ENCODE peak calls at places on chromosomes 1 and 21, in eight cellular contexts. One of them, this sample, is unnamed.

GRCh38 chr1:43534256-43534655 is 3.6 kb downstream of the PTPRF start:
- DNase-seq in kidney epithelial cell: no peak
- DNase-seq in bronchial epithelial cell: no peak
- DNase-seq in progenitor cell of endocrine pancreas: no peak
- DNase-seq in endothelial cell: no peak
- DNase-seq in adrenal gland: no peak
- DNase-seq in activated B cell treated with CpG ODN at 0.5 μM for 24 hours: no peak
- DNase-seq in left ventricle myocardium inferior: no peak
- DNase-seq in this sample: no peak

GRCh38 chr1:13583592-13583963 is at the start of gene PDPN:
- DNase-seq in endothelial cell: peak; percentile 47
- DNase-seq in bronchial epithelial cell: peak; percentile 20
- DNase-seq in activated B cell treated with CpG ODN at 0.5 μM for 24 hours: no peak
- DNase-seq in adrenal gland: no peak
- DNase-seq in kidney epithelial cell: no peak
- DNase-seq in progenitor cell of endocrine pancreas: peak; percentile 37
- DNase-seq in left ventricle myocardium inferior: peak; percentile 43
- DNase-seq in this sample: no peak

GRCh38 chr1:100452641-100453040 is 85.3 kb upstream of the GPR88 start:
- DNase-seq in adrenal gland: no peak
- DNase-seq in progenitor cell of endocrine pancreas: no peak
- DNase-seq in activated B cell treated with CpG ODN at 0.5 μM for 24 hours: no peak
- DNase-seq in left ventricle myocardium inferior: no peak
- DNase-seq in kidney epithelial cell: no peak
- DNase-seq in bronchial epithelial cell: peak; percentile 59
- DNase-seq in endothelial cell: no peak
- DNase-seq in this sample: no peak

GRCh38 chr1:46173361-46173856 is 1.5 kb upstream of the TSPAN1 start:
- DNase-seq in left ventricle myocardium inferior: no peak
- DNase-seq in kidney epithelial cell: no peak
- DNase-seq in progenitor cell of endocrine pancreas: no peak
- DNase-seq in bronchial epithelial cell: no peak
- DNase-seq in endothelial cell: no peak
- DNase-seq in activated B cell treated with CpG ODN at 0.5 μM for 24 hours: no peak
- DNase-seq in adrenal gland: no peak
- DNase-seq in this sample: no peak

GRCh38 chr1:118788372-118788955 is 199.7 kb downstream of the TBX15 start:
- DNase-seq in endothelial cell: no peak
- DNase-seq in left ventricle myocardium inferior: no peak
- DNase-seq in progenitor cell of endocrine pancreas: no peak
- DNase-seq in kidney epithelial cell: peak; percentile 83
- DNase-seq in activated B cell treated with CpG ODN at 0.5 μM for 24 hours: no peak
- DNase-seq in adrenal gland: no peak
- DNase-seq in bronchial epithelial cell: peak; percentile 64
- DNase-seq in this sample: no peak

GRCh38 chr21:33374874-33375644 is 28.2 kb upstream of the IFNGR2 start:
- DNase-seq in activated B cell treated with CpG ODN at 0.5 μM for 24 hours: no peak
- DNase-seq in kidney epithelial cell: no peak
- DNase-seq in progenitor cell of endocrine pancreas: no peak
- DNase-seq in adrenal gland: no peak
- DNase-seq in endothelial cell: no peak
- DNase-seq in bronchial epithelial cell: no peak
- DNase-seq in left ventricle myocardium inferior: no peak
- DNase-seq in this sample: no peak

GRCh38 chr1:186829679-186830587 is 1.2 kb downstream of the PLA2G4A start:
- DNase-seq in left ventricle myocardium inferior: no peak
- DNase-seq in activated B cell treated with CpG ODN at 0.5 μM for 24 hours: no peak
- DNase-seq in endothelial cell: no peak
- DNase-seq in adrenal gland: no peak
- DNase-seq in kidney epithelial cell: no peak
- DNase-seq in progenitor cell of endocrine pancreas: no peak
- DNase-seq in bronchial epithelial cell: no peak
- DNase-seq in this sample: no peak

GRCh38 chr1:214993419-214993818 is 89.1 kb upstream of the KCNK2 start:
- DNase-seq in bronchial epithelial cell: peak; percentile 63
- DNase-seq in kidney epithelial cell: no peak
- DNase-seq in left ventricle myocardium inferior: no peak
- DNase-seq in progenitor cell of endocrine pancreas: no peak
- DNase-seq in endothelial cell: no peak
- DNase-seq in activated B cell treated with CpG ODN at 0.5 μM for 24 hours: no peak
- DNase-seq in adrenal gland: no peak
- DNase-seq in this sample: no peak

DNA sequence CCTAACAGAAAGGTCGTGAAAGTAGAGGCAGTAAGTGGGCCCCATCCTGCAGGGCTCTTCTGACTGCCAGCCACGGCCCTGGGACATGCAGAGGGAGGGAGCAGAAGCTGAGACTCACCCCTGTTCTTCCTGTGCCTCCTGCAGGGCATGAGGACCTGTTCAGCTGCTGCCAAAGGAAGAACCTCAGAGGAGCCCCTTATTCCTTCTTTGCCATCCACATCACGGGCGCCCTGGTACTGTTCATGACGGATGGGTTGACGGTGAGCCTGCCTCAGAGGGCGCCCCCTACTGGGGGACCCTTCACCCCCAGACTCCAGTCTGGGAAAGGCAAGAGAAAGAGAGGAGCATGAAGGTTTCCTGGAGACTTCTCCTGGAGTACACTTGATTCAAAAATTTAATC is 47.1 kb downstream of the ELK4 start:
- DNase-seq in left ventricle myocardium inferior: no peak
- DNase-seq in adrenal gland: peak; percentile 9
- DNase-seq in progenitor cell of endocrine pancreas: no peak
- DNase-seq in activated B cell treated with CpG ODN at 0.5 μM for 24 hours: no peak
- DNase-seq in endothelial cell: no peak
- DNase-seq in kidney epithelial cell: no peak
- DNase-seq in bronchial epithelial cell: no peak
- DNase-seq in this sample: no peak
- TF ChIP-seq CTCF in left ventricle myocardium inferior: peak; percentile 29
- TF ChIP-seq CTCF in adrenal gland: no peak
- TF ChIP-seq CTCF in progenitor cell of endocrine pancreas: peak; percentile 46
- TF ChIP-seq CTCF in activated B cell treated with CpG ODN at 0.5 μM for 24 hours: no peak
- TF ChIP-seq CTCF in endothelial cell: peak; percentile 45
- TF ChIP-seq CTCF in kidney epithelial cell: peak; percentile 47
- TF ChIP-seq CTCF in bronchial epithelial cell: peak; percentile 41
- TF ChIP-seq CTCF in this sample: no peak

GRCh38 chr21:42233067-42233981 is 14.4 kb downstream of the ABCG1 start:
- DNase-seq in endothelial cell: peak; percentile 53
- DNase-seq in left ventricle myocardium inferior: peak; percentile 84
- DNase-seq in kidney epithelial cell: no peak
- DNase-seq in bronchial epithelial cell: peak; percentile 66
- DNase-seq in activated B cell treated with CpG ODN at 0.5 μM for 24 hours: peak; percentile 44
- DNase-seq in adrenal gland: peak; percentile 87
- DNase-seq in progenitor cell of endocrine pancreas: no peak
- DNase-seq in this sample: peak; percentile 76
- TF ChIP-seq CTCF in endothelial cell: no peak
- TF ChIP-seq CTCF in left ventricle myocardium inferior: peak; percentile 53
- TF ChIP-seq CTCF in kidney epithelial cell: peak; percentile 38
- TF ChIP-seq CTCF in bronchial epithelial cell: peak; percentile 63
- TF ChIP-seq CTCF in activated B cell treated with CpG ODN at 0.5 μM for 24 hours: no peak
- TF ChIP-seq CTCF in adrenal gland: peak; percentile 58
- TF ChIP-seq CTCF in progenitor cell of endocrine pancreas: peak; percentile 38
- TF ChIP-seq CTCF in this sample: peak; percentile 68

GRCh38 chr1:226519741-226520598 is 28.6 kb upstream of the STUM start:
- DNase-seq in bronchial epithelial cell: no peak
- DNase-seq in left ventricle myocardium inferior: no peak
- DNase-seq in endothelial cell: no peak
- DNase-seq in progenitor cell of endocrine pancreas: no peak
- DNase-seq in activated B cell treated with CpG ODN at 0.5 μM for 24 hours: no peak
- DNase-seq in adrenal gland: no peak
- DNase-seq in kidney epithelial cell: no peak
- DNase-seq in this sample: no peak
- TF ChIP-seq CTCF in bronchial epithelial cell: peak; percentile 27
- TF ChIP-seq CTCF in left ventricle myocardium inferior: peak; percentile 34
- TF ChIP-seq CTCF in endothelial cell: no peak
- TF ChIP-seq CTCF in progenitor cell of endocrine pancreas: peak; percentile 37
- TF ChIP-seq CTCF in activated B cell treated with CpG ODN at 0.5 μM for 24 hours: no peak
- TF ChIP-seq CTCF in adrenal gland: no peak
- TF ChIP-seq CTCF in kidney epithelial cell: no peak
- TF ChIP-seq CTCF in this sample: no peak

GRCh38 chr1:145891587-145892485 is 6.2 kb upstream of the ANKRD35 start:
- DNase-seq in progenitor cell of endocrine pancreas: peak; percentile 89
- DNase-seq in bronchial epithelial cell: peak; percentile 99
- DNase-seq in adrenal gland: peak; percentile 94
- DNase-seq in endothelial cell: peak; percentile 97
- DNase-seq in activated B cell treated with CpG ODN at 0.5 μM for 24 hours: peak; percentile 35
- DNase-seq in left ventricle myocardium inferior: peak; percentile 89
- DNase-seq in kidney epithelial cell: peak; percentile 99
- DNase-seq in this sample: peak; percentile 35

GRCh38 chr1:145891143-145891542 is 5.5 kb upstream of the ANKRD35 start:
- DNase-seq in activated B cell treated with CpG ODN at 0.5 μM for 24 hours: no peak
- DNase-seq in endothelial cell: no peak
- DNase-seq in left ventricle myocardium inferior: no peak
- DNase-seq in adrenal gland: no peak
- DNase-seq in kidney epithelial cell: peak; percentile 42
- DNase-seq in bronchial epithelial cell: peak; percentile 73
- DNase-seq in progenitor cell of endocrine pancreas: no peak
- DNase-seq in this sample: no peak

GRCh38 chr1:145892486-145893087 is 6.9 kb upstream of the ANKRD35 start:
- DNase-seq in progenitor cell of endocrine pancreas: no peak
- DNase-seq in left ventricle myocardium inferior: no peak
- DNase-seq in endothelial cell: no peak
- DNase-seq in adrenal gland: peak; percentile 64
- DNase-seq in activated B cell treated with CpG ODN at 0.5 μM for 24 hours: no peak
- DNase-seq in bronchial epithelial cell: no peak
- DNase-seq in kidney epithelial cell: no peak
- DNase-seq in this sample: no peak

GRCh38 chr1:145895471-145895870 is 9.8 kb upstream of the ANKRD35 start:
- DNase-seq in endothelial cell: no peak
- DNase-seq in kidney epithelial cell: no peak
- DNase-seq in left ventricle myocardium inferior: no peak
- DNase-seq in adrenal gland: no peak
- DNase-seq in bronchial epithelial cell: no peak
- DNase-seq in activated B cell treated with CpG ODN at 0.5 μM for 24 hours: no peak
- DNase-seq in progenitor cell of endocrine pancreas: no peak
- DNase-seq in this sample: no peak

GRCh38 chr1:145893306-145894055 is 7.8 kb upstream of the ANKRD35 start:
- DNase-seq in left ventricle myocardium inferior: no peak
- DNase-seq in adrenal gland: no peak
- DNase-seq in endothelial cell: no peak
- DNase-seq in activated B cell treated with CpG ODN at 0.5 μM for 24 hours: no peak
- DNase-seq in progenitor cell of endocrine pancreas: no peak
- DNase-seq in bronchial epithelial cell: no peak
- DNase-seq in kidney epithelial cell: no peak
- DNase-seq in this sample: no peak
- TF ChIP-seq CTCF in left ventricle myocardium inferior: no peak
- TF ChIP-seq CTCF in adrenal gland: no peak
- TF ChIP-seq CTCF in endothelial cell: no peak
- TF ChIP-seq CTCF in activated B cell treated with CpG ODN at 0.5 μM for 24 hours: no peak
- TF ChIP-seq CTCF in progenitor cell of endocrine pancreas: no peak
- TF ChIP-seq CTCF in bronchial epithelial cell: no peak
- TF ChIP-seq CTCF in kidney epithelial cell: no peak
- TF ChIP-seq CTCF in this sample: no peak

GRCh38 chr1:58841455-58841854 is 57.6 kb upstream of the JUN start:
- DNase-seq in progenitor cell of endocrine pancreas: no peak
- DNase-seq in activated B cell treated with CpG ODN at 0.5 μM for 24 hours: no peak
- DNase-seq in left ventricle myocardium inferior: no peak
- DNase-seq in endothelial cell: no peak
- DNase-seq in bronchial epithelial cell: no peak
- DNase-seq in kidney epithelial cell: no peak
- DNase-seq in adrenal gland: peak; percentile 31
- DNase-seq in this sample: no peak
- TF ChIP-seq CTCF in progenitor cell of endocrine pancreas: peak; percentile 27
- TF ChIP-seq CTCF in activated B cell treated with CpG ODN at 0.5 μM for 24 hours: no peak
- TF ChIP-seq CTCF in left ventricle myocardium inferior: peak; percentile 44
- TF ChIP-seq CTCF in endothelial cell: peak; percentile 59
- TF ChIP-seq CTCF in bronchial epithelial cell: peak; percentile 37
- TF ChIP-seq CTCF in kidney epithelial cell: peak; percentile 34
- TF ChIP-seq CTCF in adrenal gland: peak; percentile 40
- TF ChIP-seq CTCF in this sample: no peak

DNA sequence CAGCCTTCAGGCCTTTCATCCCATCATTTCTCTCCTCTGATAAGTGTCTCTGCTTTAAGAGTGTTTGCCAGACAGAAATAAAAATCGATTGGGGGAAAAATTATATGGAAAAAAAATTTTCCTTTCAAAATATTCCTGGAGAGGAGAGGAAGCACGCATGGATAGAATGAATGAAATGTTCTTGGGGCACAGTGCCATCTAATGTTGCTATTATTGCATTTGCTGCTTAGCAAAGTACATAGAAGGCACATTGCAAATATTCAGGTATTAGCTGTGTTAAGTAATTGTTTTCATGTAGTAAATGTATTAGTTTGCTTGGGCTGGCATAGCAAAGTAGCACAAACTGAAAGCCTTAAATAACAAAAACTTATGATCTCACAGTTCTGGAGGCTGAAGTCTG is 18.1 kb downstream of the B3GALT5 start:
- DNase-seq in left ventricle myocardium inferior: no peak
- DNase-seq in kidney epithelial cell: no peak
- DNase-seq in adrenal gland: no peak
- DNase-seq in endothelial cell: no peak
- DNase-seq in progenitor cell of endocrine pancreas: no peak
- DNase-seq in bronchial epithelial cell: no peak
- DNase-seq in activated B cell treated with CpG ODN at 0.5 μM for 24 hours: no peak
- DNase-seq in this sample: no peak
- TF ChIP-seq CTCF in left ventricle myocardium inferior: peak; percentile 16
- TF ChIP-seq CTCF in kidney epithelial cell: no peak
- TF ChIP-seq CTCF in adrenal gland: no peak
- TF ChIP-seq CTCF in endothelial cell: no peak
- TF ChIP-seq CTCF in progenitor cell of endocrine pancreas: no peak
- TF ChIP-seq CTCF in bronchial epithelial cell: no peak
- TF ChIP-seq CTCF in activated B cell treated with CpG ODN at 0.5 μM for 24 hours: no peak
- TF ChIP-seq CTCF in this sample: no peak

DNA sequence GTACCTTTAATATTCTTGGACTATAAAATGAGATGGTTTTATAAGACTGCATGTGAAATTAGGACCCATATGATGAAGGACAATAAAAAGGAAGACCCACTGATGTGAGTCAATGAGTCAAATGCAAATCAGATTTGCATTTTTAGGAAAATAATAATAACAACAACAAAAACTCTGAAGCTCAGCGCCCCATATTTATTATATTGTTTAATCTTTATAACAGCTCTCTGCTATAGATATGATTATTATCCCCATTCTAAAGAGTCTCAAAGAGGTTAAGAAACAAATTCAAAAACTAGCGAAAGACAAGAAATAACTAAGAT is 850 bp upstream of the SELL start:
- DNase-seq in adrenal gland: no peak
- DNase-seq in activated B cell treated with CpG ODN at 0.5 μM for 24 hours: no peak
- DNase-seq in endothelial cell: no peak
- DNase-seq in bronchial epithelial cell: no peak
- DNase-seq in kidney epithelial cell: no peak
- DNase-seq in left ventricle myocardium inferior: no peak
- DNase-seq in progenitor cell of endocrine pancreas: no peak
- DNase-seq in this sample: no peak
- TF ChIP-seq CTCF in adrenal gland: peak; percentile 18
- TF ChIP-seq CTCF in activated B cell treated with CpG ODN at 0.5 μM for 24 hours: no peak
- TF ChIP-seq CTCF in endothelial cell: no peak
- TF ChIP-seq CTCF in bronchial epithelial cell: no peak
- TF ChIP-seq CTCF in kidney epithelial cell: no peak
- TF ChIP-seq CTCF in left ventricle myocardium inferior: no peak
- TF ChIP-seq CTCF in progenitor cell of endocrine pancreas: no peak
- TF ChIP-seq CTCF in this sample: peak; percentile 26